ENCODE peak calls at places on chromosomes 12 and 14, in five cellular contexts. O is GM10248, K is neural crest cell, F is lower leg skin, V is fibroblast of villous mesenchyme. E is an unnamed sample.

GRCh38 chr12:98973395-98973794 is 328.3 kb downstream of the APAF1 start:
- DNase-seq in O (no peak), K (no peak), F (no peak), V (no peak), E (no peak)

GRCh38 chr12:15662303-15662980 is 126.7 kb downstream of the EPS8 start:
- DNase-seq in O (no peak), K (no peak), F (no peak), V (peak; percentile 86), E (no peak)

GRCh38 chr12:16030729-16031128 is 119.6 kb downstream of the DERA start:
- DNase-seq in O (no peak), K (no peak), F (no peak), V (no peak), E (no peak)

GRCh38 chr12:108600702-108601007 is 2.8 kb upstream of the TMEM119 start:
- DNase-seq in O (no peak), K (no peak), F (no peak), V (no peak), E (no peak)

GRCh38 chr12:125071456-125071855 is 6.2 kb downstream of the AACS start:
- DNase-seq in O (no peak), K (no peak), F (no peak), V (no peak), E (no peak)

GRCh38 chr14:31265701-31266398 is 58.3 kb upstream of the HECTD1 start:
- DNase-seq in O (no peak), K (no peak), F (no peak), V (no peak), E (no peak)

GRCh38 chr12:49198431-49199155 is 9.7 kb upstream of the TUBA1A start:
- DNase-seq in O (no peak), K (peak; percentile 46), F (no peak), V (peak; percentile 55), E (no peak)

GRCh38 chr12:39872425-39872824 is 233.5 kb downstream of the SLC2A13 start:
- DNase-seq in O (no peak), K (no peak), F (no peak), V (no peak), E (no peak)

GRCh38 chr12:3551386-3551785 is 60.4 kb downstream of the PRMT8 start:
- DNase-seq in O (no peak), K (no peak), F (no peak), V (no peak), E (no peak)

GRCh38 chr12:76033116-76034001 is 1.8 kb upstream of the PHLDA1 start:
- DNase-seq in O (no peak), K (no peak), F (no peak), V (peak; percentile 64), E (no peak)

GRCh38 chr12:93415723-93416464 is 25.9 kb downstream of the UBE2N start:
- DNase-seq in O (peak; percentile 22), K (no peak), F (no peak), V (peak; percentile 50), E (no peak)

GRCh38 chr12:122834921-122835692 is at the start of gene HIP1R:
- DNase-seq in O (peak; percentile 83), K (peak; percentile 34), F (peak; percentile 21), V (peak; percentile 16), E (peak; percentile 88)

GRCh38 chr12:33634544-33634943 is 194.9 kb upstream of the SYT10 start:
- DNase-seq in O (no peak), K (no peak), F (no peak), V (no peak), E (no peak)

GRCh38 chr12:52790427-52791270 is 5.3 kb downstream of the KRT3 start:
- DNase-seq in O (no peak), K (no peak), F (no peak), V (peak; percentile 24), E (no peak)

GRCh38 chr14:33343016-33343415 is 404.3 kb downstream of the NPAS3 start:
- DNase-seq in O (no peak), K (no peak), F (no peak), V (peak; percentile 22), E (no peak)

GRCh38 chr12:47877081-47877480 is 27.7 kb downstream of the VDR start:
- DNase-seq in O (no peak), K (no peak), F (no peak), V (no peak), E (no peak)

GRCh38 chr12:67062193-67062592 is 207.0 kb upstream of the CAND1 start:
- DNase-seq in O (no peak), K (no peak), F (no peak), V (no peak), E (no peak)

GRCh38 chr14:99460793-99461192 is 19.9 kb downstream of the SETD3 start:
- DNase-seq in O (no peak), K (no peak), F (no peak), V (no peak), E (no peak)

GRCh38 chr14:102930753-102931579 is 8.5 kb downstream of the AMN start:
- DNase-seq in O (no peak), K (no peak), F (no peak), V (peak; percentile 40), E (no peak)

GRCh38 chr12:58965568-58965967 is 45.3 kb upstream of the LRIG3 start:
- DNase-seq in O (no peak), K (no peak), F (no peak), V (no peak), E (no peak)

GRCh38 chr14:104328607-104329006 is 190.2 kb downstream of the KIF26A start:
- DNase-seq in O (no peak), K (no peak), F (no peak), V (no peak), E (no peak)

GRCh38 chr14:104082807-104083206 is 2.7 kb upstream of the ASPG start:
- DNase-seq in O (no peak), K (no peak), F (no peak), V (no peak), E (no peak)

GRCh38 chr12:97464241-97465011 is 1.8 kb downstream of the RMST start:
- DNase-seq in O (no peak), K (peak; percentile 16), F (no peak), V (no peak), E (no peak)

GRCh38 chr12:93317227-93317626 is 60.5 kb upstream of the NUDT4 start:
- DNase-seq in O (no peak), K (no peak), F (no peak), V (no peak), E (no peak)

GRCh38 chr14:106491851-106492250 is 965.5 kb downstream of the TMEM121 start:
- DNase-seq in O (no peak), K (no peak), F (no peak), V (peak; percentile 2), E (no peak)

GRCh38 chr14:85131523-85131922 is 398.4 kb upstream of the FLRT2 start:
- DNase-seq in O (no peak), K (no peak), F (no peak), V (no peak), E (no peak)

GRCh38 chr14:56522403-56522802 is 57.2 kb upstream of the TMEM260 start:
- DNase-seq in O (no peak), K (no peak), F (no peak), V (no peak), E (no peak)

GRCh38 chr12:89060133-89060532 is 292.2 kb downstream of the DUSP6 start:
- DNase-seq in O (no peak), K (no peak), F (no peak), V (peak; percentile 34), E (no peak)

GRCh38 chr12:27083861-27084271 is 1.5 kb upstream of the C12orf71 start:
- DNase-seq in O (no peak), K (peak; percentile 17), F (no peak), V (peak; percentile 66), E (no peak)

GRCh38 chr12:57720606-57721595 is 17.6 kb downstream of the AGAP2 start:
- DNase-seq in O (no peak), K (no peak), F (no peak), V (no peak), E (peak; percentile 24)

GRCh38 chr12:31288381-31288780 is 37.6 kb downstream of the SINHCAF start:
- DNase-seq in O (no peak), K (no peak), F (no peak), V (no peak), E (no peak)

GRCh38 chr12:6614513-6615177 is 7.5 kb upstream of the CHD4 start:
- DNase-seq in O (no peak), K (no peak), F (no peak), V (no peak), E (no peak)

GRCh38 chr12:6612652-6613014 is 5.5 kb upstream of the CHD4 start:
- DNase-seq in O (no peak), K (no peak), F (no peak), V (no peak), E (no peak)

GRCh38 chr12:6613015-6613775 is 6.0 kb upstream of the CHD4 start:
- DNase-seq in O (peak; percentile 43), K (peak; percentile 41), F (peak; percentile 68), V (peak; percentile 68), E (peak; percentile 57)

GRCh38 chr12:6612247-6612646 is 5.1 kb upstream of the CHD4 start:
- DNase-seq in O (no peak), K (no peak), F (no peak), V (no peak), E (no peak)

GRCh38 chr12:6613776-6614512 is 6.8 kb upstream of the CHD4 start:
- DNase-seq in O (peak; percentile 70), K (peak; percentile 85), F (peak; percentile 91), V (peak; percentile 99), E (peak; percentile 71)
- TF ChIP-seq CTCF in O (peak; percentile 19), K (no peak), F (no peak), V (no peak), E (peak; percentile 27)

GRCh38 chr12:7583471-7583870 is 79.9 kb upstream of the CD163 start:
- DNase-seq in O (no peak), K (no peak), F (no peak), V (no peak), E (no peak)

DNA sequence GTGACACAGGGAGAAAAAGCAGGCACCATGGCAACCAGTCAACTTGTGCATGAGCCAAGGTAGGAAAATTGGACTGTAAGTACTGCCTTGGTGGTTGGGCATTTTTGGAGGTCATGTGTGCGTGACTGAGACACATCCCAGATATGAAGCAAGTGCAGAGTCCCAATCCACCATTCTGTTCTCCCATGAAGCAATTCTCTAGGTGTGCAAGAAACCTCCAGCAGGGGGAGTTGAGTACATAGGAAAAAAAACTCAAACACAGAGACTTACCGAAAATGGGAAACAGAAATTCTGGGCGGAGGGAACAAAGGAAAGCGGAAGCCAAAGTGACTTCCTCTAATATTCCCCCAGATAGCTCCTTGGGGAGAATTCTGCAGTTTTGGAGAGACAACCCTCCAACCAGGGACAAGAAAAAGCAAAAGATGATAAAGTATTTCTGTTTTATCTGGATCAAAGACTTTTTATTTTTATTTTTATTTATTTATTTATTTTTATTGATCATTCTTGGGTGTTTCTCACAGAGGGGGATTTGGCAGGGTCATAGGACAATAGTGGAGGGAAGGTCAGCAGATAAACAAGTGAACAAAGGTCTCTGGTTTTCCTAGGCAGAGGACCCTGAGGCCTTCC is 76.9 kb downstream of the APOBEC1 start:
- DNase-seq in O (peak; percentile 50), K (peak; percentile 18), F (peak; percentile 70), V (peak; percentile 53), E (peak; percentile 60)
- TF ChIP-seq CTCF in O (peak; percentile 27), K (peak; percentile 69), F (no peak), V (peak; percentile 69), E (peak; percentile 54)

DNA sequence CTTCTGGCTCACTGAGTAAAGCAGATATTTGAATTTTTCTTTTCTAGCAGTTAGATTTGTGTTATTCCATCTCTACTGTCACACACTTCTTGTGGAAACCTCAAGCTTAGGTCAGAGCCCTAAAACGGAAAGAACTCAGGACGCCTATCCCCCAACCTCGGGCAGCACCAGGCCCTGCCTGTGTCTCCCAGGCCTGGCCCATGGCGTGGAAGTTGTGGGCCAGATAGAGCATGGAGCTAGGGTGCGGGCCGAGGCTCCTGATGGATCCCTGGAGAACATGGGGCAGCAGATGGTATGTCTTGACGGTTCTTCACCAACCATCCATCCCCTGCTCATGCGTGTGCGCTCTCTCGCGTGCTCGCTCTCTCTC is 20.6 kb downstream of the P2RX4 start:
- DNase-seq in O (no peak), K (no peak), F (no peak), V (no peak), E (no peak)
- TF ChIP-seq CTCF in O (peak; percentile 12), K (peak; percentile 15), F (no peak), V (no peak), E (no peak)

GRCh38 chr14:43697003-43697402 is 810.1 kb downstream of the FSCB start:
- DNase-seq in O (no peak), K (no peak), F (no peak), V (no peak), E (no peak)
- TF ChIP-seq CTCF in O (no peak), K (peak; percentile 30), F (no peak), V (no peak), E (no peak)